ENCODE peak calls at places on chromosomes 3 and 15, in seven cellular contexts. V is prostate gland, O is cardiac fibroblast, N is C1 segment of cervical spinal cord, E is cardiac muscle cell, C is sigmoid colon, T is nucleus accumbens. F is an unnamed sample.

GRCh38 chr3:4750306-4751056 is 228.8 kb upstream of the BHLHE40 start:
- DNase-seq in C (peak), T (peak), N (no peak), V (peak), O (peak), E (no peak), F (no peak)

GRCh38 chr3:168025076-168025475 is 70.6 kb downstream of the GOLIM4 start:
- DNase-seq in E (peak), N (no peak), V (no peak), O (peak), T (no peak), C (no peak), F (no peak)

GRCh38 chr3:120568624-120569023 is 27.5 kb upstream of the NDUFB4 start:
- DNase-seq in V (no peak), E (no peak), T (no peak), O (no peak), C (no peak), N (no peak), F (no peak)

GRCh38 chr3:151777880-151778279 is 36.0 kb upstream of the AADAC start:
- DNase-seq in V (no peak), O (no peak), E (no peak), C (no peak), N (no peak), T (no peak), F (no peak)

GRCh38 chr15:57114070-57114469 is 195.6 kb downstream of the TCF12 start:
- DNase-seq in O (peak), C (no peak), E (peak), N (no peak), V (no peak), T (no peak), F (peak)

GRCh38 chr15:34855397-34855796 is 60.0 kb upstream of the ACTC1 start:
- DNase-seq in V (no peak), N (no peak), C (no peak), E (peak), T (no peak), O (peak), F (peak)

GRCh38 chr3:157958471-157958870 is 147.7 kb downstream of the SHOX2 start:
- DNase-seq in T (no peak), C (no peak), E (peak), N (no peak), V (no peak), O (no peak), F (no peak)

GRCh38 chr15:29471757-29472156 is 202.1 kb upstream of the NSMCE3 start:
- DNase-seq in V (no peak), E (no peak), T (no peak), N (no peak), O (no peak), C (no peak), F (no peak)

GRCh38 chr3:138135141-138135832 is 3.1 kb upstream of the A4GNT start:
- DNase-seq in O (no peak), N (no peak), V (no peak), T (no peak), C (no peak), E (no peak), F (no peak)

F was measured in LNCaP clone FGC.